ENCODE peak calls at places on chromosomes 1 and 21, in ten cellular contexts. J, W, E, H, V, B, T, N, R and K are unnamed samples.

GRCh38 chr1:55893155-55893554 is 678.0 kb upstream of the USP24 start:
- DNase-seq in T (no peak), H (peak; percentile 68), N (no peak), B (peak; percentile 60), R (no peak), E (peak; percentile 55), W (no peak), J (peak; percentile 11), V (no peak), K (peak; percentile 53)

GRCh38 chr1:182611326-182611725 is 7.1 kb upstream of the RGS16 start:
- DNase-seq in N (no peak), V (no peak), T (no peak), R (no peak), B (no peak), W (no peak), J (no peak), E (no peak), H (no peak), K (no peak)

GRCh38 chr1:183061194-183061593 is 38.0 kb downstream of the LAMC1 start:
- DNase-seq in E (no peak), B (no peak), N (no peak), R (no peak), T (no peak), H (no peak), W (no peak), J (no peak), V (no peak), K (no peak)

GRCh38 chr1:169860187-169860586 is 33.5 kb downstream of the SCYL3 start:
- DNase-seq in R (no peak), E (no peak), V (no peak), H (no peak), W (no peak), T (no peak), B (no peak), J (no peak), N (no peak), K (no peak)

GRCh38 chr21:43865471-43866181 is 603 bp downstream of the AGPAT3 start:
- DNase-seq in R (peak; percentile 55), N (peak; percentile 38), B (no peak), J (no peak), T (no peak), E (peak; percentile 46), W (no peak), H (peak; percentile 26), V (peak; percentile 45), K (no peak)

GRCh38 chr1:154276797-154277196 is 4.4 kb downstream of the HAX1 start:
- DNase-seq in T (no peak), H (no peak), E (no peak), W (no peak), B (no peak), N (no peak), V (no peak), J (no peak), R (peak; percentile 49), K (no peak)

GRCh38 chr1:53644909-53645689 is 93.9 kb downstream of the GLIS1 start:
- DNase-seq in E (no peak), R (no peak), J (no peak), V (no peak), H (no peak), T (no peak), W (no peak), N (no peak), B (no peak), K (no peak)

GRCh38 chr1:31669433-31669785 is 24.7 kb upstream of the PEF1 start:
- DNase-seq in B (no peak), J (no peak), R (no peak), N (no peak), H (no peak), V (no peak), E (no peak), T (no peak), W (peak; percentile 81), K (no peak)

GRCh38 chr1:78145105-78145580 is 99.4 kb downstream of the GIPC2 start:
- DNase-seq in V (peak; percentile 34), J (peak; percentile 59), W (peak; percentile 61), T (peak; percentile 57), B (peak; percentile 68), N (peak; percentile 24), H (peak; percentile 73), E (peak; percentile 74), R (peak; percentile 62), K (peak; percentile 81)

GRCh38 chr1:197774691-197775281 is 494 bp downstream of the DENND1B start:
- DNase-seq in V (peak; percentile 46), T (peak; percentile 22), H (peak; percentile 61), R (peak; percentile 79), N (peak; percentile 18), B (peak; percentile 29), J (peak; percentile 7), W (no peak), E (peak; percentile 56), K (no peak)

GRCh38 chr1:165629848-165630628 is 996 bp upstream of the MGST3 start:
- DNase-seq in B (no peak), W (peak; percentile 71), R (peak; percentile 9), E (no peak), V (no peak), H (no peak), N (no peak), J (no peak), T (no peak), K (no peak)

GRCh38 chr21:37594472-37594951 is 227.9 kb downstream of the DYRK1A start:
- DNase-seq in E (no peak), T (no peak), B (no peak), J (no peak), H (no peak), V (no peak), W (no peak), N (no peak), R (no peak), K (no peak)

GRCh38 chr21:14382486-14382834 is 486 bp downstream of the HSPA13 start:
- DNase-seq in H (peak; percentile 26), R (peak; percentile 58), V (no peak), E (no peak), T (peak; percentile 5), N (peak; percentile 71), B (no peak), J (no peak), W (no peak), K (peak; percentile 2)

GRCh38 chr1:198333744-198334143 is 176.9 kb downstream of the NEK7 start:
- DNase-seq in B (no peak), R (no peak), T (no peak), W (no peak), J (no peak), N (no peak), H (peak; percentile 61), V (no peak), E (peak; percentile 62), K (no peak)

GRCh38 chr21:33302055-33302454 is 22.7 kb upstream of the IFNAR1 start:
- DNase-seq in B (no peak), J (no peak), R (no peak), E (no peak), N (no peak), H (no peak), W (no peak), T (no peak), V (no peak), K (no peak)

GRCh38 chr1:167198518-167199133 is 22.1 kb upstream of the POU2F1 start:
- DNase-seq in E (no peak), W (no peak), J (no peak), B (no peak), T (no peak), H (no peak), R (no peak), V (no peak), N (no peak), K (no peak)